ENCODE peak calls at places on chromosomes 4 and X, in six cellular contexts. One of them, this sample, is unnamed.

GRCh38 chrX:1466232-1466661 is 13.5 kb upstream of the ASMTL start:
- DNase-seq in NCI-H2081: no peak
- DNase-seq in ACHN: no peak
- DNase-seq in upper lobe of right lung: peak
- DNase-seq in NCI-H345: no peak
- DNase-seq in GM06990: no peak
- DNase-seq in this sample: no peak

GRCh38 chrX:136867518-136867917 is 13.0 kb downstream of the RBMX start:
- DNase-seq in upper lobe of right lung: no peak
- DNase-seq in NCI-H345: no peak
- DNase-seq in ACHN: no peak
- DNase-seq in GM06990: no peak
- DNase-seq in NCI-H2081: no peak
- DNase-seq in this sample: no peak

GRCh38 chrX:68894142-68894512 is 65.3 kb downstream of the EFNB1 start:
- DNase-seq in ACHN: no peak
- DNase-seq in upper lobe of right lung: no peak
- DNase-seq in NCI-H345: no peak
- DNase-seq in NCI-H2081: no peak
- DNase-seq in GM06990: no peak
- DNase-seq in this sample: no peak

GRCh38 chrX:110338850-110339373 is 19.7 kb upstream of the RTL9 start:
- DNase-seq in GM06990: no peak
- DNase-seq in upper lobe of right lung: no peak
- DNase-seq in NCI-H2081: no peak
- DNase-seq in NCI-H345: no peak
- DNase-seq in ACHN: no peak
- DNase-seq in this sample: no peak

GRCh38 chr4:80685219-80685618 is 345.3 kb upstream of the BMP3 start:
- DNase-seq in GM06990: peak
- DNase-seq in NCI-H2081: no peak
- DNase-seq in NCI-H345: peak
- DNase-seq in upper lobe of right lung: no peak
- DNase-seq in ACHN: no peak
- DNase-seq in this sample: peak

GRCh38 chrX:31652651-31653050 is 580.8 kb upstream of the FTHL17 start:
- DNase-seq in NCI-H345: no peak
- DNase-seq in GM06990: no peak
- DNase-seq in NCI-H2081: no peak
- DNase-seq in ACHN: no peak
- DNase-seq in upper lobe of right lung: no peak
- DNase-seq in this sample: no peak

GRCh38 chr4:48669086-48669485 is 111.0 kb downstream of the FRYL start:
- DNase-seq in NCI-H2081: no peak
- DNase-seq in ACHN: no peak
- DNase-seq in NCI-H345: no peak
- DNase-seq in upper lobe of right lung: no peak
- DNase-seq in GM06990: no peak
- DNase-seq in this sample: no peak

GRCh38 chr4:185468999-185469398 is 2.5 kb downstream of the CCDC110 start:
- DNase-seq in NCI-H345: no peak
- DNase-seq in NCI-H2081: no peak
- DNase-seq in upper lobe of right lung: no peak
- DNase-seq in ACHN: no peak
- DNase-seq in GM06990: no peak
- DNase-seq in this sample: no peak

GRCh38 chr4:108512615-108513505 is 107.5 kb upstream of the RPL34 start:
- DNase-seq in GM06990: no peak
- DNase-seq in NCI-H2081: peak
- DNase-seq in upper lobe of right lung: no peak
- DNase-seq in ACHN: no peak
- DNase-seq in NCI-H345: peak
- DNase-seq in this sample: no peak

GRCh38 chr4:109990307-109991257 is 77.9 kb downstream of the EGF start:
- DNase-seq in upper lobe of right lung: no peak
- DNase-seq in ACHN: no peak
- DNase-seq in NCI-H345: no peak
- DNase-seq in NCI-H2081: no peak
- DNase-seq in GM06990: peak
- DNase-seq in this sample: no peak

GRCh38 chr4:128776794-128777216 is 32.7 kb upstream of the JADE1 start:
- DNase-seq in GM06990: no peak
- DNase-seq in NCI-H2081: no peak
- DNase-seq in upper lobe of right lung: peak
- DNase-seq in NCI-H345: peak
- DNase-seq in ACHN: peak
- DNase-seq in this sample: no peak

GRCh38 chr4:174215055-174215454 is 68.4 kb downstream of the FBXO8 start:
- DNase-seq in NCI-H2081: no peak
- DNase-seq in ACHN: no peak
- DNase-seq in NCI-H345: no peak
- DNase-seq in upper lobe of right lung: no peak
- DNase-seq in GM06990: no peak
- DNase-seq in this sample: no peak

GRCh38 chr4:180751009-180751408 is 1492.2 kb upstream of the TENM3 start:
- DNase-seq in NCI-H2081: no peak
- DNase-seq in upper lobe of right lung: no peak
- DNase-seq in NCI-H345: no peak
- DNase-seq in ACHN: no peak
- DNase-seq in GM06990: no peak
- DNase-seq in this sample: no peak

GRCh38 chr4:53785996-53786395 is 194.7 kb upstream of the LNX1 start:
- DNase-seq in NCI-H2081: no peak
- DNase-seq in ACHN: no peak
- DNase-seq in upper lobe of right lung: no peak
- DNase-seq in GM06990: no peak
- DNase-seq in NCI-H345: no peak
- DNase-seq in this sample: no peak

GRCh38 chr4:25908491-25908901 is 5.5 kb upstream of the SMIM20 start:
- DNase-seq in upper lobe of right lung: no peak
- DNase-seq in NCI-H2081: no peak
- DNase-seq in ACHN: peak
- DNase-seq in NCI-H345: no peak
- DNase-seq in GM06990: no peak
- DNase-seq in this sample: no peak

GRCh38 chrX:40058719-40059118 is 39.0 kb downstream of the BCOR start:
- DNase-seq in NCI-H345: peak
- DNase-seq in NCI-H2081: peak
- DNase-seq in GM06990: no peak
- DNase-seq in ACHN: no peak
- DNase-seq in upper lobe of right lung: peak
- DNase-seq in this sample: peak

GRCh38 chrX:107646736-107647135 is 18.4 kb downstream of the PRPS1 start:
- DNase-seq in GM06990: no peak
- DNase-seq in ACHN: no peak
- DNase-seq in NCI-H2081: no peak
- DNase-seq in upper lobe of right lung: no peak
- DNase-seq in NCI-H345: no peak
- DNase-seq in this sample: no peak

GRCh38 chr4:10732235-10732975 is 47.8 kb upstream of the CLNK start:
- DNase-seq in NCI-H345: no peak
- DNase-seq in ACHN: no peak
- DNase-seq in GM06990: peak
- DNase-seq in NCI-H2081: no peak
- DNase-seq in upper lobe of right lung: no peak
- DNase-seq in this sample: no peak

GRCh38 chr4:37763831-37764230 is 62.7 kb upstream of the PGM2 start:
- DNase-seq in GM06990: no peak
- DNase-seq in NCI-H345: peak
- DNase-seq in ACHN: no peak
- DNase-seq in NCI-H2081: no peak
- DNase-seq in upper lobe of right lung: no peak
- DNase-seq in this sample: no peak

GRCh38 chr4:4677825-4678522 is 136.1 kb upstream of the STX18 start:
- DNase-seq in upper lobe of right lung: no peak
- DNase-seq in NCI-H345: no peak
- DNase-seq in GM06990: no peak
- DNase-seq in ACHN: peak
- DNase-seq in NCI-H2081: no peak
- DNase-seq in this sample: no peak

GRCh38 chrX:154485150-154486051 is 1.0 kb downstream of the UBL4A start:
- DNase-seq in NCI-H345: no peak
- DNase-seq in upper lobe of right lung: no peak
- DNase-seq in NCI-H2081: no peak
- DNase-seq in GM06990: no peak
- DNase-seq in ACHN: no peak
- DNase-seq in this sample: no peak

GRCh38 chr4:114132830-114133229 is 153.4 kb upstream of the ARSJ start:
- DNase-seq in ACHN: peak
- DNase-seq in GM06990: no peak
- DNase-seq in upper lobe of right lung: no peak
- DNase-seq in NCI-H345: no peak
- DNase-seq in NCI-H2081: no peak
- DNase-seq in this sample: no peak

GRCh38 chrX:114152130-114152529 is 431.8 kb upstream of the HTR2C start:
- DNase-seq in GM06990: no peak
- DNase-seq in NCI-H2081: no peak
- DNase-seq in upper lobe of right lung: no peak
- DNase-seq in NCI-H345: no peak
- DNase-seq in ACHN: peak
- DNase-seq in this sample: no peak

GRCh38 chr4:156946508-156947197 is 24.9 kb downstream of the PDGFC start:
- DNase-seq in ACHN: peak
- DNase-seq in NCI-H2081: no peak
- DNase-seq in GM06990: no peak
- DNase-seq in NCI-H345: no peak
- DNase-seq in upper lobe of right lung: no peak
- DNase-seq in this sample: no peak

GRCh38 chr4:93199492-93199891 is 629.1 kb upstream of the ATOH1 start:
- DNase-seq in NCI-H345: peak
- DNase-seq in upper lobe of right lung: no peak
- DNase-seq in ACHN: peak
- DNase-seq in GM06990: no peak
- DNase-seq in NCI-H2081: peak
- DNase-seq in this sample: peak

GRCh38 chr4:186701273-186701672 is 22.4 kb downstream of the FAT1 start:
- DNase-seq in GM06990: no peak
- DNase-seq in upper lobe of right lung: no peak
- DNase-seq in NCI-H2081: no peak
- DNase-seq in NCI-H345: peak
- DNase-seq in ACHN: no peak
- DNase-seq in this sample: peak

GRCh38 chr4:113901994-113902787 is 77.3 kb downstream of the ARSJ start:
- DNase-seq in NCI-H345: peak
- DNase-seq in upper lobe of right lung: peak
- DNase-seq in GM06990: no peak
- DNase-seq in NCI-H2081: peak
- DNase-seq in ACHN: no peak
- DNase-seq in this sample: no peak

GRCh38 chrX:47112316-47112954 is 32.1 kb downstream of the NDUFB11 start:
- DNase-seq in upper lobe of right lung: peak
- DNase-seq in NCI-H345: no peak
- DNase-seq in ACHN: no peak
- DNase-seq in GM06990: no peak
- DNase-seq in NCI-H2081: no peak
- DNase-seq in this sample: no peak

This sample was measured in NCI-H2107.